ENCODE peak calls at places on chromosome 4, in seven cellular contexts. O, C, F, G, H, U and B are unnamed samples. For H3K9me3, the result is how much of the 10 kb centered on the place peaks cover.

GRCh38 chr4:186297013-186297645 is 31.1 kb downstream of the F11 start:
- DNase-seq in O (no peak), U (no peak), H (no peak), G (no peak), F (peak), C (peak), B (no peak)

GRCh38 chr4:67566335-67566734 is 7.8 kb downstream of the STAP1 start:
- DNase-seq in F (no peak), G (no peak), O (no peak), U (no peak), H (no peak), C (no peak), B (no peak)

GRCh38 chr4:70000713-70001112 is 4.9 kb downstream of the STATH start:
- DNase-seq in G (no peak), C (no peak), F (no peak), H (no peak), O (no peak), U (no peak), B (no peak)

GRCh38 chr4:8914461-8915171 is 43.0 kb upstream of the HMX1 start:
- DNase-seq in C (no peak), G (peak), H (no peak), F (no peak), O (no peak), U (peak), B (no peak)

GRCh38 chr4:56271121-56271520 is 116.2 kb downstream of the AASDH start:
- DNase-seq in F (no peak), U (no peak), C (no peak), O (no peak), G (no peak), H (no peak), B (no peak)

GRCh38 chr4:73408181-73408867 is 4.2 kb downstream of the ALB start:
- DNase-seq in C (no peak), F (no peak), O (no peak), G (no peak), U (no peak), H (no peak), B (no peak)

GRCh38 chr4:25171451-25171850 is 11.2 kb upstream of the SEPSECS start:
- DNase-seq in U (no peak), O (no peak), F (no peak), G (no peak), C (no peak), H (no peak), B (no peak)

GRCh38 chr4:176054942-176055341 is 10.7 kb upstream of the WDR17 start:
- DNase-seq in H (no peak), O (no peak), G (no peak), U (no peak), F (no peak), C (no peak), B (no peak)

GRCh38 chr4:99323761-99324160 is 2.6 kb upstream of the ADH1B start:
- DNase-seq in H (no peak), F (no peak), C (peak), U (no peak), G (no peak), O (no peak), B (no peak)

GRCh38 chr4:123524958-123525628 is 128.5 kb downstream of the SPRY1 start:
- DNase-seq in H (no peak), G (no peak), U (no peak), C (peak), F (peak), O (no peak), B (peak)

GRCh38 chr4:54840992-54841768 is 183.4 kb downstream of the KIT start:
- DNase-seq in C (peak), H (peak), F (peak), G (no peak), O (peak), U (no peak), B (no peak)

GRCh38 chr4:13656569-13656988 is 29.1 kb upstream of the BOD1L1 start:
- DNase-seq in G (peak), H (peak), U (peak), O (peak), C (peak), F (peak), B (no peak)

GRCh38 chr4:5708171-5708828 is at the start of gene EVC2:
- DNase-seq in F (peak), O (peak), C (peak), G (peak), U (peak), H (peak), B (peak)

GRCh38 chr4:5009796-5010195 is 9.5 kb downstream of the CYTL1 start:
- DNase-seq in C (no peak), H (no peak), O (no peak), F (no peak), U (no peak), G (no peak), B (no peak)

GRCh38 chr4:81852031-81852715 is 380.5 kb upstream of the RASGEF1B start:
- DNase-seq in G (no peak), F (no peak), H (no peak), C (no peak), O (no peak), U (no peak), B (no peak)

GRCh38 chr4:177511611-177512010 is 69.4 kb upstream of the AGA start:
- DNase-seq in O (no peak), U (peak), C (no peak), H (no peak), G (no peak), F (no peak), B (no peak)

GRCh38 chr4:168304744-168305459 is 13.7 kb downstream of the DDX60 start:
- DNase-seq in H (no peak), O (no peak), U (no peak), C (peak), G (no peak), F (peak), B (no peak)

GRCh38 chr4:154186888-154187287 is 304.7 kb downstream of the DCHS2 start:
- DNase-seq in G (no peak), F (no peak), U (no peak), O (no peak), C (no peak), H (no peak), B (no peak)

GRCh38 chr4:37666625-37667071 is 19.5 kb downstream of the RELL1 start:
- DNase-seq in U (peak), C (peak), G (no peak), F (peak), H (peak), O (no peak), B (peak)

GRCh38 chr4:101346562-101347266 is 612 bp downstream of the PPP3CA start:
- DNase-seq in G (peak), F (peak), C (peak), U (peak), O (peak), H (peak), B (peak)

GRCh38 chr4:141499454-141499853 is 136.9 kb upstream of the IL15 start:
- DNase-seq in H (no peak), G (no peak), O (no peak), F (no peak), U (no peak), C (no peak), B (no peak)

GRCh38 chr4:24603343-24603742 is 19.0 kb upstream of the DHX15 start:
- DNase-seq in G (no peak), F (no peak), U (no peak), H (peak), O (peak), C (no peak), B (no peak)

GRCh38 chr4:73528171-73528570 is 46.6 kb downstream of the AFM start:
- DNase-seq in F (no peak), O (no peak), H (no peak), G (no peak), C (no peak), U (no peak), B (no peak)

GRCh38 chr4:59612235-59612634 is 1587.9 kb upstream of the ADGRL3 start:
- DNase-seq in G (no peak), H (no peak), O (no peak), F (peak), U (no peak), C (peak), B (no peak)

GRCh38 chr4:74446193-74446868 is 1.4 kb downstream of the AREG start:
- DNase-seq in F (no peak), H (no peak), U (no peak), O (no peak), C (no peak), G (no peak), B (no peak)

GRCh38 chr4:177220376-177220775 is 89.3 kb upstream of the NEIL3 start:
- DNase-seq in C (peak), O (no peak), U (no peak), F (no peak), G (no peak), H (no peak), B (no peak)

GRCh38 chr4:155377281-155377680 is 516 bp upstream of the MAP9 start:
- DNase-seq in C (peak), F (peak), O (no peak), H (no peak), G (no peak), U (no peak), B (no peak)

GRCh38 chr4:78518551-78518950 is 33.0 kb upstream of the ANXA3 start:
- DNase-seq in F (no peak), H (no peak), C (no peak), O (no peak), G (no peak), U (no peak), B (no peak)

GRCh38 chr4:8532245-8532781 is 47.9 kb upstream of the GPR78 start:
- DNase-seq in G (no peak), F (no peak), U (no peak), C (no peak), O (no peak), H (no peak), B (no peak)

GRCh38 chr4:153651961-153652784 is 31.9 kb upstream of the TLR2 start:
- DNase-seq in O (no peak), G (no peak), C (no peak), U (no peak), H (no peak), F (no peak), B (no peak)

DNA sequence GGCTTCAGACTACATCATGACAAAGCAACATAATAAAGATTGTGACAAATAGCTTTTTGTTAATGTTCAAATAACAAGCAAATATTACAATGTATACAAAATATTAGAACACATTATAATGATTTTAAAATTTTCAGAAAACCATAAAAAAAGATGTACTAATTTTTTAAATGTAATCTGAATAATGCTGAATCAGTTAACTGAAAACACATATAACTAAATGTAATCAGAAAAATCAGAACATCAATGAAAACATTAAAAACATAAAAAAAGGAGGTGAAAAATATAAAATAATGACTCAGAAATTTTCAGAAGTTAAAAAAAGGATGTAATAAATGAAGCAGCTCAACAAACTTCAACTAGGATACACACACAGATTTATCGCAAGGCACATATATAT is 53.5 kb downstream of the ZNF721 start:
- DNase-seq in U (no peak), G (no peak), H (no peak), C (no peak), O (no peak), F (no peak), B (no peak)
- H3K9me3 ChIP-seq in U (half or more), G (under half), H (half or more), C (half or more), O (half or more), F (half or more), B (under half)

GRCh38 chr4:18111100-18111499 is 89.5 kb upstream of the LCORL start:
- DNase-seq in U (no peak), C (no peak), F (no peak), H (no peak), O (no peak), G (no peak), B (no peak)
- H3K9me3 ChIP-seq in U (under half), C (under half), F (under half), H (under half), O (under half), G (under half), B (under half)

GRCh38 chr4:110623710-110624015 is 786 bp upstream of the PITX2 start:
- DNase-seq in O (no peak), C (no peak), U (no peak), G (no peak), F (no peak), H (no peak), B (no peak)
- H3K9me3 ChIP-seq in O (under half), C (under half), U (under half), G (under half), F (under half), H (under half), B (under half)

DNA sequence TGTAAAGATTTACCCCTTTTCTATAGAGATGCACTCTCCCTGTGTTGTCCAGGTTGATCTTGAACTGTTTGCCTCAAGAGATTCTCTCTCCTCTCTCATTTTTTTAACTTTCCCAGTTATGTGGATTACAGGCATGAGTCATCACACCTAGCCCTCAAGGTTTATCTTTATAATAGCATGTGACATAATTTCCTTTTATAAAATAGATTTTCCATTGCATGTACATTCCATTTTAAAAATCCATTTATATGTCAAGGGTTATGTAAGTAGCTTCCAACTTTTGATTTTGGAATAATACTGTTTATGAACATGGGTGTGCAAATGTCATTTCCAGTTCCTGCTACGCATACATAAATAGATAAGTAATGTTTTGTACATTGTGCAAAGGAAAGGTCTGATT is 20.6 kb downstream of the ZNF721 start:
- DNase-seq in O (no peak), H (no peak), G (no peak), C (peak), U (no peak), F (peak), B (no peak)
- H3K9me3 ChIP-seq in O (under half), H (under half), G (under half), C (under half), U (under half), F (under half), B (under half)

GRCh38 chr4:148922497-148922896 is 480.3 kb upstream of the NR3C2 start:
- DNase-seq in H (no peak), O (no peak), C (no peak), F (no peak), G (no peak), U (no peak), B (no peak)

GRCh38 chr4:148926861-148927260 is 484.6 kb upstream of the NR3C2 start:
- DNase-seq in H (peak), U (no peak), F (no peak), G (peak), O (peak), C (peak), B (no peak)

DNA sequence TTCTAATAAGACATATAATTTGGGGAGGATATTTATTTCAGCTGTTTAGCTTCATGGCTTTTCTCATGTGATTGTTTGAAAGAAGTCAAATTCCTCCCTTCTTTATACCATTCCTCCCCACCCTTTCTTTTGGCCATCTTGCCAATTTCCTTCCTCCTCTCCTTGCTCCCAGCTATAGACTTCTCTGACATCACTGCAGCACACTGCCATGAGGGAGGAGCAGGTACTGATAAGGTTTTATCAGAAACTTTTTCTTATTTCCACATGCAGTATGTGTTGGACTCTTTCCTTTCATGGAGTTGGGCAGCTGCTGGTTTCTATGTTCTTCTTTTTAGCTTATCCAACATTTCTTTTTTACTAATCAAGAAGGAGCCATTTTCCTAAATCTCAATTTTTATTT is 481.7 kb upstream of the NR3C2 start:
- DNase-seq in U (no peak), O (no peak), H (no peak), F (no peak), G (no peak), C (no peak), B (no peak)
- H3K9me3 ChIP-seq in U (under half), O (under half), H (under half), F (under half), G (under half), C (under half), B (under half)

GRCh38 chr4:184320630-184321029 is 103.0 kb upstream of the ENPP6 start:
- DNase-seq in F (peak), H (no peak), C (peak), G (no peak), U (no peak), O (no peak), B (no peak)

GRCh38 chr4:184329235-184330007 is 111.7 kb upstream of the ENPP6 start:
- DNase-seq in O (no peak), C (no peak), F (no peak), G (no peak), U (peak), H (no peak), B (no peak)

GRCh38 chr4:184328022-184328736 is 110.5 kb upstream of the ENPP6 start:
- DNase-seq in F (no peak), C (no peak), G (no peak), O (no peak), H (no peak), U (peak), B (peak)

GRCh38 chr4:184322328-184323025 is 104.8 kb upstream of the ENPP6 start:
- DNase-seq in G (no peak), U (no peak), C (no peak), O (no peak), F (no peak), H (no peak), B (no peak)

DNA sequence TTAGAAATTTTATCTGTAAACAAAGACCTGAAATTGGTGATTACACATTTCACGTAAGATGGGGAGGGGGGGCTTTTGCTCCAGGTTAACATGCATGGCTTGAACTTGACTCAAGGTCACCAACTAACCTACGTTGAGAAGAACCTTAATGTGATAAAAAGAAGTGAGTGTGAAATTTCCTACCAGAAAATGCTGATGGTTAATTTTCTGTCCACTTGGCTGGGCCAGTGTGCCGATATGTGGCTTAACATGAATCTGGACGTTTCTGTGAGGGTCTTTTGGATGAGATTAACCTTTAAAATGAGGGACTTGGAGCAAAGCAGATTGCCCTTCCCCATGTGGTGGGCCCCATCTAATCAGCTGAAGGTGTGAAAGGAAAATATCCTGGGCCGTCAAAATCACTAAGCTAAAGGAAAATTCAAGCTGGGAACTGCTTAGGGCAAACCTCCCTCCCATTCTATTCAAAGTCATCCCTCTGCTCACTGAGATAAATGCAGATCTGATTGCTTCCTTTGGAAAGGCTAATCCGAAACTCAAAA is 107.3 kb upstream of the ENPP6 start:
- DNase-seq in C (no peak), F (no peak), G (no peak), U (no peak), O (no peak), H (no peak), B (no peak)
- H3K9me3 ChIP-seq in C (under half), F (under half), G (under half), U (under half), O (under half), H (under half), B (under half)

DNA sequence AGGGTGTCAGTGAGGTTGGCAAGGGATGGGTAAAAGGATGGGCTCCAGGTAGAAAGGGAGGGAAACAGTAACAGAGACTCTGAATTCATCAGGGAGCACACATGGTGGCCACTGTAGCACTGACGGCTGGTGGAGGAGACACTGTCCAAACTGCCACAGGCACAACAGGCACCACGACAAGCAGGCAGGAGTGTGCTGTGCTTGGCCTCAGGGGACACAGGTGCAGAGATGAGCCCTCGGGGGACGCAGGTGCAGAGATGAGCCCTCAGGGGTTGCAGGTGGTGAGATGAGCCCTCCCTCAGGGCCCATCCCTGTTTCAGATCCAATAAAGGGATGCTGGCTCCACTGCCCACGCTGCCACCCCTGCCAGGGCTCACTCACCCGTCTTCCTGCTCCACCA is 7.6 kb downstream of the PDE6B start:
- DNase-seq in H (no peak), C (no peak), G (no peak), O (no peak), U (no peak), F (no peak), B (no peak)
- H3K9me3 ChIP-seq in H (under half), C (under half), G (under half), O (under half), U (under half), F (under half), B (under half)

GRCh38 chr4:19774690-19775256 is 476.9 kb upstream of the SLIT2 start:
- DNase-seq in G (no peak), O (no peak), U (no peak), F (peak), H (no peak), C (peak), B (peak)
- H3K9me3 ChIP-seq in G (under half), O (under half), U (under half), F (under half), H (under half), C (under half), B (under half)

GRCh38 chr4:48767055-48767454 is 13.0 kb downstream of the FRYL start:
- DNase-seq in C (no peak), H (no peak), U (no peak), O (no peak), F (no peak), G (no peak), B (no peak)

GRCh38 chr4:48761286-48761685 is 18.8 kb downstream of the FRYL start:
- DNase-seq in G (no peak), C (peak), H (no peak), U (no peak), O (no peak), F (no peak), B (no peak)

GRCh38 chr4:48766393-48766792 is 13.7 kb downstream of the FRYL start:
- DNase-seq in U (no peak), O (no peak), F (no peak), G (no peak), H (no peak), C (no peak), B (no peak)

GRCh38 chr4:48767530-48767929 is 12.5 kb downstream of the FRYL start:
- DNase-seq in O (no peak), G (no peak), H (no peak), F (no peak), U (no peak), C (no peak), B (no peak)

GRCh38 chr4:48762408-48762807 is 17.7 kb downstream of the FRYL start:
- DNase-seq in C (no peak), O (no peak), U (no peak), G (no peak), H (no peak), F (no peak), B (no peak)
- H3K9me3 ChIP-seq in C (under half), O (under half), U (under half), G (under half), H (under half), F (under half), B (under half)

GRCh38 chr4:116020141-116020722 is 906.8 kb upstream of the NDST4 start:
- DNase-seq in F (no peak), C (no peak), H (no peak), U (no peak), O (no peak), G (no peak), B (no peak)

GRCh38 chr4:116015062-116015461 is 901.6 kb upstream of the NDST4 start:
- DNase-seq in G (no peak), H (no peak), C (no peak), U (no peak), O (no peak), F (no peak), B (no peak)

GRCh38 chr4:116016201-116016600 is 902.8 kb upstream of the NDST4 start:
- DNase-seq in G (no peak), F (peak), O (peak), C (peak), H (peak), U (peak), B (no peak)

GRCh38 chr4:116015549-116015948 is 902.1 kb upstream of the NDST4 start:
- DNase-seq in O (no peak), U (no peak), C (no peak), G (no peak), F (no peak), H (no peak), B (no peak)

GRCh38 chr4:116018831-116019230 is 905.4 kb upstream of the NDST4 start:
- DNase-seq in U (no peak), F (no peak), O (no peak), C (no peak), H (no peak), G (no peak), B (no peak)
- H3K9me3 ChIP-seq in U (under half), F (half or more), O (half or more), C (under half), H (half or more), G (under half), B (under half)